ENCODE peak calls at places on chromosomes 6 and 20, in five cellular contexts. T, A, L, K and I are unnamed samples.

GRCh38 chr20:4151991-4152695 is 136.8 kb upstream of the RNF24 start:
- DNase-seq in T (no peak), A (peak; percentile 48), L (no peak), K (no peak), I (no peak)

GRCh38 chr20:24676353-24676977 is 207.0 kb downstream of the SYNDIG1 start:
- DNase-seq in T (no peak), A (no peak), L (no peak), K (no peak), I (no peak)

GRCh38 chr6:139062921-139063320 is 34.4 kb downstream of the ABRACL start:
- DNase-seq in T (no peak), A (peak; percentile 69), L (no peak), K (no peak), I (no peak)

GRCh38 chr6:101080597-101080996 is 199.5 kb upstream of the ASCC3 start:
- DNase-seq in T (no peak), A (peak; percentile 71), L (no peak), K (no peak), I (no peak)

GRCh38 chr6:31143148-31143547 is 4.3 kb upstream of the PSORS1C2 start:
- DNase-seq in T (no peak), A (peak; percentile 73), L (no peak), K (no peak), I (no peak)

GRCh38 chr6:11853678-11854417 is 75.2 kb upstream of the ADTRP start:
- DNase-seq in T (no peak), A (no peak), L (no peak), K (no peak), I (no peak)

GRCh38 chr20:5938456-5939029 is 11.8 kb downstream of the TRMT6 start:
- DNase-seq in T (no peak), A (no peak), L (no peak), K (no peak), I (no peak)

GRCh38 chr6:156017838-156018237 is 562.2 kb upstream of the NOX3 start:
- DNase-seq in T (no peak), A (peak; percentile 11), L (no peak), K (no peak), I (no peak)

GRCh38 chr20:46740214-46740609 is 30.8 kb downstream of the SLC2A10 start:
- DNase-seq in T (no peak), A (no peak), L (no peak), K (no peak), I (no peak)

GRCh38 chr20:286508-286907 is 4.0 kb downstream of the C20orf96 start:
- DNase-seq in T (no peak), A (no peak), L (no peak), K (no peak), I (no peak)

GRCh38 chr20:49835031-49835430 is 22.4 kb downstream of the SLC9A8 start:
- DNase-seq in T (no peak), A (no peak), L (no peak), K (no peak), I (no peak)

GRCh38 chr6:53524455-53524815 is 20.5 kb downstream of the GCLC start:
- DNase-seq in T (no peak), A (peak; percentile 69), L (no peak), K (no peak), I (no peak)

GRCh38 chr6:158040051-158040803 is 58.6 kb downstream of the SYNJ2 start:
- DNase-seq in T (peak; percentile 10), A (peak; percentile 99), L (no peak), K (no peak), I (no peak)

GRCh38 chr20:62589150-62589498 is 53.2 kb upstream of the SLCO4A1 start:
- DNase-seq in T (no peak), A (no peak), L (no peak), K (no peak), I (no peak)

GRCh38 chr6:70398783-70399730 is 14.3 kb upstream of the FAM135A start:
- DNase-seq in T (peak; percentile 61), A (peak; percentile 42), L (no peak), K (no peak), I (no peak)

GRCh38 chr20:37649017-37649416 is 44.8 kb upstream of the CTNNBL1 start:
- DNase-seq in T (no peak), A (peak; percentile 44), L (no peak), K (no peak), I (no peak)

GRCh38 chr20:44083220-44083933 is 103.6 kb downstream of the JPH2 start:
- DNase-seq in T (no peak), A (peak; percentile 73), L (no peak), K (no peak), I (no peak)

GRCh38 chr6:122692175-122692598 is 82.0 kb downstream of the PKIB start:
- DNase-seq in T (no peak), A (peak; percentile 62), L (no peak), K (no peak), I (no peak)

GRCh38 chr6:18254793-18255192 is 9.5 kb downstream of the DEK start:
- DNase-seq in T (no peak), A (no peak), L (no peak), K (no peak), I (no peak)

GRCh38 chr6:155432293-155432692 is 23.3 kb downstream of the NOX3 start:
- DNase-seq in T (no peak), A (peak; percentile 60), L (no peak), K (no peak), I (no peak)

GRCh38 chr6:45493761-45494160 is 116.0 kb upstream of the SUPT3H start:
- DNase-seq in T (no peak), A (peak; percentile 43), L (no peak), K (no peak), I (no peak)

GRCh38 chr20:49956689-49957443 is 20.7 kb downstream of the RNF114 start:
- DNase-seq in T (no peak), A (no peak), L (no peak), K (no peak), I (no peak)

GRCh38 chr6:291148-291696 is 1.1 kb upstream of the DUSP22 start:
- DNase-seq in T (no peak), A (peak; percentile 57), L (no peak), K (no peak), I (peak; percentile 76)

GRCh38 chr6:110509617-110510231 is 33.3 kb upstream of the SLC22A16 start:
- DNase-seq in T (no peak), A (peak; percentile 92), L (no peak), K (peak; percentile 38), I (peak; percentile 11)

GRCh38 chr20:11833825-11834224 is 83.9 kb upstream of the BTBD3 start:
- DNase-seq in T (no peak), A (no peak), L (no peak), K (no peak), I (no peak)

GRCh38 chr6:8082954-8083858 is 19.0 kb upstream of the BLOC1S5 start:
- DNase-seq in T (no peak), A (peak; percentile 94), L (no peak), K (no peak), I (no peak)

GRCh38 chr6:38322123-38322522 is 317.6 kb downstream of the BTBD9 start:
- DNase-seq in T (no peak), A (no peak), L (no peak), K (no peak), I (no peak)

GRCh38 chr6:38316099-38316868 is 323.4 kb downstream of the BTBD9 start:
- DNase-seq in T (no peak), A (no peak), L (no peak), K (no peak), I (no peak)

GRCh38 chr6:38320817-38321216 is 318.9 kb downstream of the BTBD9 start:
- DNase-seq in T (no peak), A (no peak), L (no peak), K (no peak), I (no peak)

DNA sequence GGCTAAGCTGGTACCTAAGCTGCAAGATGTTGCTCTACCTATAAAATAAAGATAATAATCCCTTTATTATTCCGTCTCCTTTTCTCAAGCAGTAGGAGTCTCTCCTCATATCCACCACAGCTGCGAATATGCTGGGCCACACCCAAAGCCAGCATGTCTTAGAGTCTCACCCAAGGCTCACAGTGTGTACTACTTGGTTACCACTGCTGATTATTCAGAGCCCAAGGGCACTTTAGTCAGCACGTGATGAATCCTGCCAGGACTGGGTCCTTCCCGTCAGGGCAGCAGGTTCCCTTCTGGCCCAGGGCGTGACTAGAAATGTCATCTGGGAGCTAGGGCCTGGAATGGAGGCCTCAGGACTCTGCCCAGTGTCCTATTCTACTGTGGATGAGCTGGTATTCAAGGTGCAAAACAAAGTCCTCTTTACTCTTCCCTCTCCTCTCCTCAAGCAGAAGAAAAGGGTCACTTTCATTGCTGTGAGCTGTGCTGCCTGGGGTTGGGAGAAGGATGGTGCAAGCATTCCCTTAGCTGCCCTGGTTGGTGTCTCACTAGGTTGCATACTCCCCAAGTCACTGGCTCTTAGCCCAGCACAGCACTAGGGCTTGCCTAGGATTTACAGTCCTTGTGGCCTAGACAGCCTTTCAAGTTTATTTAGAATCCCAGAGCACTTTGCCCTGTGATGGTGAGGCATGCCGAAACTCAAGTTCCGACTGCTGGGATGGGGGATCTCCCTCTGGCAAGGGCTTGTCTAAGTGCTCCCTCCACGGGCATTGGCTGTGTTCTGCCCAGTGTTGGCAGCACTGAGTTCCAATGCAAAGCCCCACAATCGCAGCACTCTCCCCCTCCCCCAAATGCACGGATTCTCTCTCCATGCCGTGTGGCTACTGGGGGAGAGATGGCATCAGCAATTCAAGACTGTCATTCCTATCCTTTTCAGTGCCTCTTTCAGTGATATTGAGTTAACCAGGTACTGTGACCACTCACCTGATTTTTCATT is 320.2 kb downstream of the BTBD9 start:
- DNase-seq in T (no peak), A (no peak), L (peak; percentile 27), K (no peak), I (no peak)
- TF ChIP-seq CTCF in T (no peak), A (no peak), L (no peak), K (no peak), I (no peak)

GRCh38 chr20:59340186-59340885 is 39.9 kb downstream of the EDN3 start:
- DNase-seq in T (no peak), A (no peak), L (no peak), K (peak; percentile 59), I (no peak)
- TF ChIP-seq CTCF in T (no peak), A (no peak), L (no peak), K (no peak), I (no peak)

DNA sequence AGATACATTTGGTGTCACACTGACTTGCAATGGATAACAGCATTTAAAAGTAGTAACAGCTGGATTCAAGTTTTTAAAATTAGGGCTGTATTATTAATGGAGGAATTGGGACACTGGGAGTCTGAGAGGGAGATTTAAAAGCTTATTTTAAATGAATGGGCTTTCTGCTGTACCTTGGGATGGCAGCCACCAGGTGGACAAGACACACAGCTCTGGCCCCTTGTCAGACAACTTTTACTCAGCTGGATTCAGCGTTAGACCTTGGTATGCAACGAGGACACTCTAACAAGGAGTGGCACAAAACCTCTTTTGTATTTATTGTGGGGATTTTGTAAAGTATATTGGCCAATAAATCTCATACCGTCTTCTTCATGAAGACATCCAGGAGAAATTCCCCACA is 105.8 kb downstream of the LCA5 start:
- DNase-seq in T (no peak), A (no peak), L (peak; percentile 34), K (no peak), I (no peak)
- TF ChIP-seq CTCF in T (no peak), A (peak; percentile 23), L (no peak), K (no peak), I (peak; percentile 19)

GRCh38 chr6:33591633-33592032 is 11.6 kb upstream of the BAK1 start:
- DNase-seq in T (no peak), A (no peak), L (no peak), K (no peak), I (no peak)

GRCh38 chr6:33589366-33589722 is 9.3 kb upstream of the BAK1 start:
- DNase-seq in T (no peak), A (no peak), L (no peak), K (no peak), I (no peak)

GRCh38 chr6:33592280-33592594 is 12.2 kb upstream of the BAK1 start:
- DNase-seq in T (no peak), A (no peak), L (no peak), K (no peak), I (no peak)

GRCh38 chr6:33589723-33590530 is 9.9 kb upstream of the BAK1 start:
- DNase-seq in T (peak; percentile 81), A (peak; percentile 97), L (peak; percentile 83), K (no peak), I (no peak)

GRCh38 chr6:33590531-33591198 is 10.6 kb upstream of the BAK1 start:
- DNase-seq in T (peak; percentile 82), A (peak; percentile 23), L (no peak), K (no peak), I (no peak)
- TF ChIP-seq CTCF in T (no peak), A (no peak), L (no peak), K (no peak), I (no peak)